ENCODE peak calls at places on chromosomes 4 and X, in five cellular contexts. One of them, this sample, is unnamed.

GRCh38 chr4:139540161-139540560 is 15.9 kb downstream of the SETD7 start:
- DNase-seq in fibroblast of lung: no peak
- DNase-seq in K562: no peak
- DNase-seq in tibial nerve: no peak
- DNase-seq in bronchial epithelial cell: no peak
- DNase-seq in this sample: no peak

GRCh38 chr4:6692806-6693205 is 872 bp upstream of the S100P start:
- DNase-seq in fibroblast of lung: peak; percentile 54
- DNase-seq in K562: no peak
- DNase-seq in tibial nerve: no peak
- DNase-seq in bronchial epithelial cell: peak; percentile 60
- DNase-seq in this sample: peak; percentile 70

GRCh38 chr4:126530996-126531585 is 1101.7 kb upstream of the INTU start:
- DNase-seq in fibroblast of lung: peak; percentile 19
- DNase-seq in K562: no peak
- DNase-seq in tibial nerve: no peak
- DNase-seq in bronchial epithelial cell: no peak
- DNase-seq in this sample: peak; percentile 14

GRCh38 chrX:65667503-65668355 is at the start of gene MSN:
- DNase-seq in fibroblast of lung: peak; percentile 54
- DNase-seq in K562: peak; percentile 84
- DNase-seq in tibial nerve: peak; percentile 55
- DNase-seq in bronchial epithelial cell: no peak
- DNase-seq in this sample: peak; percentile 81

GRCh38 chr4:68342139-68342538 is 7.8 kb downstream of the YTHDC1 start:
- DNase-seq in fibroblast of lung: peak; percentile 64
- DNase-seq in K562: no peak
- DNase-seq in tibial nerve: no peak
- DNase-seq in bronchial epithelial cell: peak; percentile 77
- DNase-seq in this sample: peak; percentile 66

GRCh38 chr4:106773106-106773905 is 262.8 kb downstream of the DKK2 start:
- DNase-seq in fibroblast of lung: peak; percentile 2
- DNase-seq in K562: no peak
- DNase-seq in tibial nerve: no peak
- DNase-seq in bronchial epithelial cell: peak; percentile 5
- DNase-seq in this sample: peak; percentile 56

GRCh38 chr4:118797558-118798142 is 38.3 kb downstream of the SEC24D start:
- DNase-seq in fibroblast of lung: peak; percentile 55
- DNase-seq in K562: no peak
- DNase-seq in tibial nerve: no peak
- DNase-seq in bronchial epithelial cell: peak; percentile 16
- DNase-seq in this sample: peak; percentile 32

GRCh38 chrX:33211356-33212254 is at the start of gene DMD:
- DNase-seq in fibroblast of lung: peak; percentile 88
- DNase-seq in K562: no peak
- DNase-seq in tibial nerve: peak; percentile 33
- DNase-seq in bronchial epithelial cell: peak; percentile 52
- DNase-seq in this sample: peak; percentile 8

GRCh38 chr4:71209161-71209560 is 129.7 kb upstream of the SLC4A4 start:
- DNase-seq in fibroblast of lung: peak; percentile 52
- DNase-seq in K562: no peak
- DNase-seq in tibial nerve: no peak
- DNase-seq in bronchial epithelial cell: peak; percentile 45
- DNase-seq in this sample: no peak

GRCh38 chr4:147735413-147736301 is 3.8 kb downstream of the ARHGAP10 start:
- DNase-seq in fibroblast of lung: no peak
- DNase-seq in K562: no peak
- DNase-seq in tibial nerve: no peak
- DNase-seq in bronchial epithelial cell: no peak
- DNase-seq in this sample: no peak

GRCh38 chrX:130669233-130669632 is 233.8 kb downstream of the ENOX2 start:
- DNase-seq in fibroblast of lung: peak; percentile 74
- DNase-seq in K562: no peak
- DNase-seq in tibial nerve: no peak
- DNase-seq in bronchial epithelial cell: no peak
- DNase-seq in this sample: peak; percentile 53

GRCh38 chr4:131370846-131371245 is 1778.2 kb upstream of the PCDH10 start:
- DNase-seq in fibroblast of lung: no peak
- DNase-seq in K562: no peak
- DNase-seq in tibial nerve: no peak
- DNase-seq in bronchial epithelial cell: no peak
- DNase-seq in this sample: no peak

GRCh38 chr4:86223472-86223871 is 136.4 kb downstream of the MAPK10 start:
- DNase-seq in fibroblast of lung: peak; percentile 53
- DNase-seq in K562: peak; percentile 27
- DNase-seq in tibial nerve: no peak
- DNase-seq in bronchial epithelial cell: peak; percentile 33
- DNase-seq in this sample: peak; percentile 61

GRCh38 chr4:1874207-1874606 is 3.0 kb downstream of the NSD2 start:
- DNase-seq in fibroblast of lung: no peak
- DNase-seq in K562: no peak
- DNase-seq in tibial nerve: no peak
- DNase-seq in bronchial epithelial cell: no peak
- DNase-seq in this sample: no peak
- H3K4me3 ChIP-seq in fibroblast of lung: no peak overlapping the region
- H3K4me3 ChIP-seq in K562: no peak overlapping the region
- H3K4me3 ChIP-seq in tibial nerve: no peak overlapping the region
- H3K4me3 ChIP-seq in bronchial epithelial cell: no peak overlapping the region
- H3K4me3 ChIP-seq in this sample: no peak overlapping the region

GRCh38 chrX:110462957-110463356 is 104.3 kb downstream of the RTL9 start:
- DNase-seq in fibroblast of lung: no peak
- DNase-seq in K562: no peak
- DNase-seq in tibial nerve: no peak
- DNase-seq in bronchial epithelial cell: no peak
- DNase-seq in this sample: no peak
- TF ChIP-seq CTCF in fibroblast of lung: no peak
- TF ChIP-seq CTCF in K562: peak; percentile 23
- TF ChIP-seq CTCF in tibial nerve: no peak
- TF ChIP-seq CTCF in bronchial epithelial cell: no peak
- TF ChIP-seq CTCF in this sample: peak; percentile 26

GRCh38 chr4:73918058-73918457 is 48.9 kb downstream of the CXCL1 start:
- DNase-seq in fibroblast of lung: no peak
- DNase-seq in K562: no peak
- DNase-seq in tibial nerve: no peak
- DNase-seq in bronchial epithelial cell: no peak
- DNase-seq in this sample: no peak
- H3K4me3 ChIP-seq in fibroblast of lung: no peak overlapping the region
- H3K4me3 ChIP-seq in K562: no peak overlapping the region
- H3K4me3 ChIP-seq in tibial nerve: no peak overlapping the region
- H3K4me3 ChIP-seq in bronchial epithelial cell: no peak overlapping the region
- H3K4me3 ChIP-seq in this sample: no peak overlapping the region

DNA sequence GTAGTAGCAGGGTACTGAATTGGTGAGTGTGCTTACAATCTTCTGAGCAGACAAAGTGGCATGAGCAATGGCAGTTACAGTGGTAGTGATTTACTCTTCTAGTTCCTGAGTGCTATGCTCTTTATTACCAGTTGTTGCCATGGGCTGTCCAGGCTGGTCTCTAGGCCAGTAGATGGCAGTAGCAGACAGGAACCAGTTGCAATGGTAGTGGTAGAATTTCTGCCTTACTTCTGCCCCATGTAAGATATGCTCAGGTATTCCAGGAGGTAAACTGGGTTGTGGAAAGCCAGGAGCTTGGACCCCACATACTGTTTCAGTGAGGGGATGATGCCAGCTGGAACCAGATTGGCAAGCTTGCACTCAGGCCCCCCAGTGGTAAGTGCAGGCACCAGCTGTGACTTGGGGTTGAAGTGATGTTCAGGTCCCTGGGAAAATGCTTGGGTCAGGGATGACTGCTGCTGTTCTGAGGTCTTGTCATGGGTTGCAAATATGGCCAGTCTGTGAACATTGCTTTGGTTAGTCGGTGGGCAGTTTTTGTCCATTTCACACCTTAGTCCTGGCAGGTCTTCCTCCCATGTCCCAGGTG is 63.0 kb upstream of the ZXDB start:
- DNase-seq in fibroblast of lung: no peak
- DNase-seq in K562: no peak
- DNase-seq in tibial nerve: no peak
- DNase-seq in bronchial epithelial cell: peak; percentile 22
- DNase-seq in this sample: peak; percentile 0
- TF ChIP-seq CTCF in fibroblast of lung: no peak
- TF ChIP-seq CTCF in K562: no peak
- TF ChIP-seq CTCF in tibial nerve: no peak
- TF ChIP-seq CTCF in bronchial epithelial cell: peak; percentile 45
- TF ChIP-seq CTCF in this sample: peak; percentile 22

This sample was measured in foreskin fibroblast.